ENCODE peak calls at places on chromosomes 12 and 14, in seven cellular contexts. U is stimulated activated CD8-positive, alpha-beta memory T cell treated with anti-CD3 and anti-CD28 coated beads, Interleukin-12 subunit alpha, Interleukin-12 subunit beta, amount 100 ng/mL, for 4 hours; M is EH; Y is CD4-positive, CD25-positive, alpha-beta regulatory T cell; D is activated CD4-positive, alpha-beta T cell treated with anti-CD3 and anti-CD28 coated beads, Interleukin-2, amount 50 U/mL, for 4 hours; N is stimulated activated CD4-positive, alpha-beta T cell treated with anti-CD3 and anti-CD28 coated beads, Interleukin-12 subunit alpha, Interleukin-12 subunit beta, amount 100 ng/mL, for 48 hours; X is GM12878. C is an unnamed sample.
A peak's percentile ranks its signal among the peaks of the same experiment; 100 is the strongest.

GRCh38 chr12:121065345-121065744 is 26.3 kb upstream of the OASL start:
- DNase-seq in U (no peak), M (no peak), Y (no peak), D (no peak), N (no peak), X (no peak), C (no peak)

GRCh38 chr14:49928010-49928409 is 35.1 kb downstream of the ARF6 start:
- DNase-seq in U (no peak), M (peak; percentile 35), Y (no peak), D (no peak), N (no peak), X (no peak), C (no peak)

GRCh38 chr12:117172168-117172567 is 18.1 kb downstream of the FBXO21 start:
- DNase-seq in U (no peak), M (no peak), Y (no peak), D (no peak), N (no peak), X (no peak), C (no peak)

GRCh38 chr12:46386877-46387629 is 14.5 kb upstream of the SLC38A2 start:
- DNase-seq in U (no peak), M (peak; percentile 73), Y (no peak), D (no peak), N (no peak), X (no peak), C (no peak)

GRCh38 chr12:101297661-101298060 is 17.8 kb downstream of the UTP20 start:
- DNase-seq in U (no peak), M (no peak), Y (no peak), D (no peak), N (no peak), X (no peak), C (no peak)

GRCh38 chr12:109393437-109394345 is 46.0 kb downstream of the MYO1H start:
- DNase-seq in U (no peak), M (peak; percentile 62), Y (peak; percentile 9), D (peak; percentile 17), N (no peak), X (no peak), C (peak; percentile 12)

GRCh38 chr14:91378945-91379932 is 38.4 kb downstream of the CCDC88C start:
- DNase-seq in U (no peak), M (no peak), Y (no peak), D (no peak), N (no peak), X (no peak), C (no peak)

GRCh38 chr12:28583771-28584261 is 393.6 kb downstream of the CCDC91 start:
- DNase-seq in U (no peak), M (peak; percentile 97), Y (no peak), D (no peak), N (no peak), X (no peak), C (no peak)

GRCh38 chr12:95473440-95473946 is 459 bp upstream of the METAP2 start:
- DNase-seq in U (no peak), M (peak; percentile 55), Y (no peak), D (peak; percentile 12), N (peak; percentile 13), X (peak; percentile 13), C (peak; percentile 12)

GRCh38 chr14:99809376-99809775 is 16.2 kb downstream of the EML1 start:
- DNase-seq in U (no peak), M (peak; percentile 80), Y (no peak), D (no peak), N (no peak), X (no peak), C (no peak)

GRCh38 chr12:98259667-98260066 is 255.7 kb upstream of the TMPO start:
- DNase-seq in U (no peak), M (no peak), Y (no peak), D (no peak), N (no peak), X (peak; percentile 38), C (no peak)

GRCh38 chr12:127065595-127065994 is 1201.4 kb upstream of the TMEM132C start:
- DNase-seq in U (no peak), M (no peak), Y (no peak), D (no peak), N (no peak), X (no peak), C (no peak)

GRCh38 chr14:23558363-23559009 is 2.4 kb downstream of the THTPA start:
- DNase-seq in U (no peak), M (no peak), Y (no peak), D (no peak), N (no peak), X (no peak), C (no peak)

GRCh38 chr12:127272864-127273263 is 994.1 kb upstream of the TMEM132C start:
- DNase-seq in U (no peak), M (peak; percentile 95), Y (no peak), D (no peak), N (no peak), X (no peak), C (no peak)

GRCh38 chr14:35818346-35819115 is 7.6 kb upstream of the BRMS1L start:
- DNase-seq in U (no peak), M (peak; percentile 58), Y (no peak), D (no peak), N (no peak), X (no peak), C (no peak)

C was measured in activated T-helper 2 cell treated with anti-CD3 and anti-CD28 coated beads, Interferon-gamma antibody, Interleukin-2, Interleukin-4, amounts not matched to agents 10 μg/mL and 5 μg/mL and 100 μg/mL, durations not matched to agents 14 hours and 24 hours and 36 hours.